ENCODE peak calls at places on chromosomes 3 and 15, in nine cellular contexts. D is A549, C is uterus, H is upper lobe of left lung, P is heart left ventricle, W is transverse colon, V is esophagus muscularis mucosa, M is testis, R is Peyer's patch. U is an unnamed sample.

GRCh38 chr3:59862686-59863085 is 812.9 kb upstream of the CFAP20DC start:
- DNase-seq in D (peak; percentile 0), H (no peak), C (no peak), M (no peak), W (no peak), V (no peak), P (no peak), R (no peak), U (no peak)

GRCh38 chr3:75220932-75221331 is 443.2 kb upstream of the FRG2C start:
- DNase-seq in M (no peak), W (no peak), V (no peak), D (no peak), H (no peak), P (no peak), C (no peak), R (no peak), U (no peak)

GRCh38 chr3:185420762-185421161 is 57.8 kb downstream of the MAP3K13 start:
- DNase-seq in R (no peak), V (peak; percentile 87), H (peak; percentile 74), P (no peak), C (no peak), D (no peak), M (no peak), W (peak; percentile 58), U (peak; percentile 5)

GRCh38 chr15:42068601-42069000 is 25.8 kb downstream of the PLA2G4D start:
- DNase-seq in W (no peak), D (no peak), M (no peak), C (no peak), P (no peak), R (no peak), H (peak; percentile 18), V (no peak), U (no peak)

GRCh38 chr3:43296565-43296964 is 10.2 kb downstream of the SNRK start:
- DNase-seq in R (peak; percentile 81), H (peak; percentile 70), D (no peak), P (no peak), M (no peak), V (no peak), W (peak; percentile 46), C (no peak), U (no peak)

GRCh38 chr3:81465510-81465909 is 295.9 kb downstream of the GBE1 start:
- DNase-seq in P (no peak), C (no peak), V (no peak), H (no peak), D (no peak), R (no peak), W (no peak), M (no peak), U (no peak)

GRCh38 chr3:184234671-184235380 is 5.4 kb downstream of the VWA5B2 start:
- DNase-seq in R (no peak), H (no peak), W (no peak), V (no peak), D (no peak), C (no peak), M (no peak), P (no peak), U (no peak)

GRCh38 chr3:172171396-172172075 is 132.2 kb downstream of the FNDC3B start:
- DNase-seq in P (no peak), D (no peak), M (no peak), C (no peak), H (no peak), R (no peak), W (no peak), V (no peak), U (no peak)

GRCh38 chr3:4996223-4996765 is 17.1 kb downstream of the BHLHE40 start:
- DNase-seq in R (peak; percentile 29), P (no peak), C (no peak), W (no peak), D (no peak), V (no peak), H (peak; percentile 10), M (no peak), U (no peak)

GRCh38 chr3:172003146-172003545 is 36.2 kb upstream of the FNDC3B start:
- DNase-seq in D (no peak), C (no peak), R (no peak), V (no peak), M (no peak), H (no peak), P (no peak), W (no peak), U (no peak)

GRCh38 chr15:79185199-79185598 is 94.6 kb upstream of the RASGRF1 start:
- DNase-seq in V (no peak), R (no peak), H (no peak), W (no peak), P (no peak), D (no peak), M (peak; percentile 67), C (no peak), U (no peak)

GRCh38 chr3:142890592-142890991 is 1.7 kb upstream of the PCOLCE2 start:
- DNase-seq in C (no peak), V (no peak), M (no peak), R (no peak), P (no peak), W (no peak), H (no peak), D (no peak), U (no peak)

GRCh38 chr3:112097378-112097777 is 11.2 kb downstream of the C3orf52 start:
- DNase-seq in W (peak; percentile 71), R (peak; percentile 72), C (no peak), V (no peak), P (no peak), D (peak; percentile 81), M (no peak), H (peak; percentile 46), U (peak; percentile 87)

GRCh38 chr15:101305820-101306255 is 10.8 kb upstream of the SNRPA1 start:
- DNase-seq in M (no peak), C (no peak), V (no peak), R (peak; percentile 34), W (peak; percentile 3), P (no peak), D (no peak), H (peak; percentile 12), U (no peak)

GRCh38 chr3:101567528-101568317 is 6.1 kb downstream of the TRMT10C start:
- DNase-seq in P (no peak), M (no peak), D (no peak), W (no peak), H (no peak), R (no peak), V (no peak), C (no peak), U (no peak)

GRCh38 chr3:101556064-101556463 is 5.6 kb upstream of the TRMT10C start:
- DNase-seq in M (no peak), V (no peak), W (no peak), P (no peak), R (no peak), C (no peak), H (no peak), D (no peak), U (no peak)

GRCh38 chr3:101561630-101562328 is at the start of gene TRMT10C:
- DNase-seq in M (peak; percentile 95), R (peak; percentile 96), V (peak; percentile 97), H (peak; percentile 91), D (peak; percentile 90), W (peak; percentile 94), P (peak; percentile 94), C (peak; percentile 90), U (peak; percentile 86)
- TF ChIP-seq POLR2A in M (peak; percentile 33), R (peak; percentile 86), V (peak; percentile 49), H (peak; percentile 79), D (peak; percentile 77), W (peak; percentile 88), P (peak; percentile 78), C (peak; percentile 74), U (peak; percentile 62)

GRCh38 chr15:88467073-88467934 is at the start of the genes MRPL46 and MRPS11:
- DNase-seq in P (peak; percentile 93), V (peak; percentile 96), D (peak; percentile 91), M (peak; percentile 94), R (peak; percentile 95), C (peak; percentile 87), W (peak; percentile 91), H (peak; percentile 84), U (peak; percentile 88)
- TF ChIP-seq CTCF in P (no peak), V (no peak), D (no peak), M (no peak), R (no peak), C (no peak), W (no peak), H (no peak), U (no peak)

GRCh38 chr3:73664389-73664788 is 39.6 kb upstream of the PDZRN3 start:
- DNase-seq in R (no peak), C (no peak), V (no peak), H (no peak), P (no peak), W (no peak), D (no peak), M (no peak), U (no peak)
- H3K27ac ChIP-seq in R (no peak overlapping the region), C (peak overlapping the region; percentile 53), V (no peak overlapping the region), H (no peak overlapping the region), P (peak overlapping the region; percentile 36), W (no peak overlapping the region), D (no peak overlapping the region), M (no peak overlapping the region), U (no peak overlapping the region)

GRCh38 chr15:45551691-45552090 is 29.1 kb upstream of the SLC30A4 start:
- DNase-seq in P (no peak), W (no peak), M (no peak), H (no peak), C (no peak), R (no peak), D (no peak), V (no peak), U (no peak)

GRCh38 chr15:45546789-45547188 is 24.2 kb upstream of the SLC30A4 start:
- DNase-seq in M (no peak), R (no peak), W (no peak), H (no peak), C (no peak), D (no peak), P (no peak), V (no peak), U (no peak)

GRCh38 chr15:45550436-45550835 is 27.9 kb upstream of the SLC30A4 start:
- DNase-seq in H (no peak), W (no peak), P (no peak), M (no peak), C (no peak), R (no peak), V (no peak), D (no peak), U (no peak)

GRCh38 chr15:45549831-45550230 is 27.3 kb upstream of the SLC30A4 start:
- DNase-seq in D (no peak), V (no peak), C (no peak), M (no peak), P (no peak), H (no peak), R (no peak), W (no peak), U (no peak)

DNA sequence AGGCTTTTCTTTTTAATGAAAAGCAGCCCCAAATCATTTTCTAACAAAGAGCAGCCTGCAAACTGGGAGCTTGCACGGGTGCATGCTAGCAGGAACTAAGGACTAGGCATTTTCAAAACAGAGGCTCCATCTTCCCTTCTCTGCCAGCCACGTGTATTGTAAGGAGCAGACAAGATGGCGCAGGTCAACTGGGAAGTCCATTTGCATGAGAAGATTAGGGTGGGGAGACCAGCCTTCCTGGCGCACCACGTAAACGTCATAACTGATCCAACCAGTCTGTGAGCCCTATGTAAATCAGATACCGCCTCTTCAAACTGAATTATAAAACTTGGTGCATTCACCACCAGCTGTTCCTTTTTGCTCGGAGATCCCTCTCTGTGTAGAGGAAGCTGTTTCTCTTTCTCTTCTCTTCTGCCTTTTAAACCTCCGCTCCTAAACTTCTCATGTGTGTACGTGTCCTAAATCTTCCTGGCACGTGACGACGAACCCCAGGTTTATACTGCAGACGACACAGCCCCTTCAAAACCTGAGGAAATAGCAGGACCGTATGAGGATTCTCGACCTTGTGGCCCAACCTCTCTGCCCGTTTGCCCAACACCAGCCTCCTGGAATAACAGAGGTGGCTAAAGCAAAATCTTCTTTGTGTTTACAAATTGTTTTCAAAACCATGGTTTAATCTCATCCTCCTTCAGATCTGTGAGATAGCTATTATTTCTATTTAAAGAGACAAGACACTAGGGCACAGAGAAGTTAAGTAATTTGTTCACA is 26.4 kb upstream of the SLC30A4 start:
- DNase-seq in V (no peak), D (no peak), C (no peak), P (no peak), M (peak; percentile 62), H (no peak), W (no peak), R (no peak), U (no peak)
- TF ChIP-seq POLR2A in V (no peak), D (no peak), C (no peak), P (no peak), M (no peak), H (no peak), W (no peak), R (no peak), U (no peak)